ENCODE peak calls at places on chromosome 19, in six cellular contexts. V is mesenchymal stem cell, I is neuronal stem cell, L is IMR-90, G is H1, H is trophoblast cell. X is an unnamed sample.

GRCh38 chr19:28541029-28541428 is 671.9 kb downstream of the UQCRFS1 start:
- DNase-seq in G (no peak), H (no peak), L (no peak), V (no peak), I (no peak), X (no peak)

GRCh38 chr19:23776507-23777205 is 18.0 kb upstream of the ZNF681 start:
- DNase-seq in I (no peak), V (no peak), L (no peak), H (peak; percentile 70), G (no peak), X (no peak)

GRCh38 chr19:32817252-32817912 is 52.2 kb downstream of the SLC7A9 start:
- DNase-seq in V (no peak), G (no peak), I (no peak), H (no peak), L (no peak), X (no peak)

GRCh38 chr19:47020132-47020805 is 632 bp downstream of the NPAS1 start:
- DNase-seq in G (no peak), I (no peak), V (no peak), H (no peak), L (no peak), X (no peak)

GRCh38 chr19:4343845-4344713 is 717 bp downstream of the MPND start:
- DNase-seq in I (no peak), V (no peak), H (no peak), G (no peak), L (no peak), X (no peak)

GRCh38 chr19:21164541-21164940 is 22.7 kb downstream of the ZNF431 start:
- DNase-seq in I (no peak), H (no peak), V (no peak), L (no peak), G (no peak), X (no peak)

GRCh38 chr19:5136060-5136855 is 167.3 kb downstream of the KDM4B start:
- DNase-seq in I (no peak), L (no peak), V (no peak), G (no peak), H (no peak), X (no peak)

GRCh38 chr19:917323-918151 is at the start of gene KISS1R:
- DNase-seq in H (peak; percentile 75), I (peak; percentile 77), L (peak; percentile 34), V (peak; percentile 41), G (no peak), X (peak; percentile 83)

GRCh38 chr19:42693760-42694350 is 46.4 kb downstream of the PSG3 start:
- DNase-seq in I (no peak), H (peak; percentile 87), V (no peak), L (peak; percentile 46), G (no peak), X (peak; percentile 10)

GRCh38 chr19:2239173-2239572 is 2.5 kb downstream of the SF3A2 start:
- DNase-seq in L (no peak), V (no peak), G (no peak), H (no peak), I (no peak), X (no peak)
- H3K4me3 ChIP-seq in L (peak overlapping the region; percentile 25), V (no peak overlapping the region), G (peak overlapping the region; percentile 23), H (no peak overlapping the region), I (no peak overlapping the region), X (no peak overlapping the region)

GRCh38 chr19:16001481-16002312 is 52.9 kb downstream of the OR10H4 start:
- DNase-seq in H (peak; percentile 15), V (peak; percentile 67), G (no peak), L (peak; percentile 77), I (no peak), X (no peak)

GRCh38 chr19:16002380-16002779 is 53.6 kb downstream of the OR10H4 start:
- DNase-seq in V (no peak), H (no peak), L (peak; percentile 20), I (no peak), G (no peak), X (no peak)

GRCh38 chr19:16005925-16006324 is 57.1 kb downstream of the OR10H4 start:
- DNase-seq in L (no peak), V (no peak), I (no peak), G (no peak), H (no peak), X (no peak)

GRCh38 chr19:16000024-16000687 is 51.3 kb downstream of the OR10H4 start:
- DNase-seq in G (no peak), H (no peak), V (no peak), I (no peak), L (peak; percentile 10), X (no peak)

GRCh38 chr19:16002985-16003384 is 54.2 kb downstream of the OR10H4 start:
- DNase-seq in H (no peak), L (no peak), I (no peak), G (no peak), V (no peak), X (no peak)
- H3K23ac ChIP-seq in H (no peak overlapping the region), L (no peak overlapping the region), I (no peak overlapping the region), G (no peak overlapping the region), V (no peak overlapping the region), X (no peak overlapping the region)

GRCh38 chr19:6719992-6720368 is 470 bp downstream of the C3 start:
- DNase-seq in V (no peak), H (no peak), L (no peak), I (no peak), G (no peak), X (no peak)
- H3K4me3 ChIP-seq in V (no peak overlapping the region), H (no peak overlapping the region), L (no peak overlapping the region), I (no peak overlapping the region), G (no peak overlapping the region), X (no peak overlapping the region)

GRCh38 chr19:50602089-50602422 is 33.8 kb upstream of the LRRC4B start:
- DNase-seq in I (no peak), V (no peak), L (no peak), H (no peak), G (no peak), X (no peak)
- H3K23ac ChIP-seq in I (no peak overlapping the region), V (no peak overlapping the region), L (no peak overlapping the region), H (no peak overlapping the region), G (no peak overlapping the region), X (no peak overlapping the region)

DNA sequence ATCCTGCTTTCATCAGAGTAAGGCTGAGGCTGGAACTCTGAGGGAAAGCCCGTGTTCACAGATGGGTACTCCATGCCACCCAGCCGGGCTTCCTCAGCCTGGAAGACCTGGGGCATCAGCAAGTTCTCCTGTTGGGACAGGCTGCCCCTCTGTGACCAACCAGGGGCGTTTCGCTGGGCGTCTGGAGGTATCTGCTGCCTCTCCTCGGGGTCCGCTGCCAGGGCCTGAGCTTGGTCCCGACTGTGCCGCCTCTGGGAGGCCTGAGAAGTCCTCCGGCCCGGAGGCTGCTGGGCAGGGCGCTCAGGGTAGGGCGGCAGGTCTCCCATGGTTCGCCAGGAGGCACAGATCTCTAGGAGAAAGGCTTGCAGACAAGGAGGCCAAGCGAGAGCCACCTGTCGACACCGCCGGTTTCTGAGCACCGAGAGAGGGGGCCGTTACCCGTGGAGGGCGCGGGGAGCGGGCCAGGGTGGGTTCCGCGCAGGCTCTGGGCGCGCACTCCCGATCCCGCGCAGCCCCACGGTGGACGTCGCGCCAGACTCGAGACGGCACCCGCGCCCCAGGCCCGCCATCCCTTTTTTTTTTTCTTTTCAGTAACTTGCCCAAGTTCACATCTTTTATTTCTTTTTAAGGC is at the start of gene RSPH6A:
- DNase-seq in H (no peak), L (no peak), I (no peak), V (no peak), G (no peak), X (peak; percentile 53)
- H3K4me3 ChIP-seq in H (peak within 1 kb of the TSS; percentile 77), L (no peak within 1 kb of the TSS), I (peak within 1 kb of the TSS; percentile 73), V (peak within 1 kb of the TSS; percentile 61), G (peak within 1 kb of the TSS; percentile 52), X (peak within 1 kb of the TSS; percentile 61)

GRCh38 chr19:18041054-18041453 is 33.1 kb downstream of the ARRDC2 start:
- DNase-seq in I (no peak), H (no peak), G (no peak), L (no peak), V (no peak), X (no peak)
- H3K23ac ChIP-seq in I (no peak overlapping the region), H (no peak overlapping the region), G (no peak overlapping the region), L (no peak overlapping the region), V (no peak overlapping the region), X (no peak overlapping the region)

GRCh38 chr19:10230155-10230903 is 802 bp downstream of the S1PR2 start:
- DNase-seq in I (peak; percentile 64), G (no peak), V (peak; percentile 56), L (peak; percentile 58), H (peak; percentile 85), X (peak; percentile 82)

GRCh38 chr19:10230904-10231623 is at the start of gene S1PR2:
- DNase-seq in I (peak; percentile 73), L (peak; percentile 75), H (peak; percentile 89), V (peak; percentile 80), G (no peak), X (peak; percentile 89)

GRCh38 chr19:10227215-10227971 is 3.7 kb downstream of the S1PR2 start:
- DNase-seq in H (no peak), V (no peak), L (no peak), G (no peak), I (no peak), X (peak; percentile 34)

GRCh38 chr19:10228393-10228792 is 2.7 kb downstream of the S1PR2 start:
- DNase-seq in L (no peak), G (no peak), I (no peak), H (no peak), V (no peak), X (no peak)

DNA sequence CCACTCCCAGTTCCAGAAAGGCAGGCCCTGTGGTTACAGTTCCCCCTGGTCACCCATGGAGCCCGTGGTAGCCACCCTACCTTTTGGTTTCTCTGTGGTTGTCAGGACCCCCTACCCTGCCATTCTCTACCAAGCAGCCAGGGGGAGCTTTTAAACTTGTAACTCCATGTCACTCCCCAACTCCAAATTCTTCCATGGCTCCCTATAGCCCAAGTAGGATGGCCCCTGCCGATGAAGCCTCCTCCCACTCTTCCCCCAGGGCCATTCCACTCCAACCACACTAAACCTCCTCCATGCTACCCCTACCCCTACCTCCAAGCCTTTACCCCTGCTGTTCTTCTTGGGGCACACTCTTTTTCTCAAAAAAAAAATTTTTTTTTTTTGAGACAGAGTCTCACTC is 2.2 kb downstream of the S1PR2 start:
- DNase-seq in V (peak; percentile 53), L (peak; percentile 41), H (peak; percentile 74), G (no peak), I (no peak), X (peak; percentile 80)
- H3K4me3 ChIP-seq in V (no peak overlapping the region), L (no peak overlapping the region), H (no peak overlapping the region), G (no peak overlapping the region), I (no peak overlapping the region), X (no peak overlapping the region)

X was measured in mesendoderm.